ENCODE peak calls at places on chromosomes 6 and 20, in ten cellular contexts. O, T, N, B, M, Z, R, D, H and J are unnamed samples.

GRCh38 chr6:39426057-39426592 is 103.6 kb upstream of the KCNK16 start:
- DNase-seq in N (peak; percentile 86), D (no peak), O (no peak), B (peak; percentile 80), T (peak; percentile 95), Z (peak; percentile 62), M (peak; percentile 43), H (no peak), R (no peak), J (peak; percentile 17)

GRCh38 chr20:20019123-20019522 is 2.0 kb downstream of the NAA20 start:
- DNase-seq in Z (peak; percentile 89), O (no peak), T (no peak), N (no peak), M (peak; percentile 1), D (no peak), B (no peak), H (no peak), R (peak; percentile 63), J (no peak)

GRCh38 chr6:33607784-33608161 is 13.3 kb upstream of the ITPR3 start:
- DNase-seq in H (no peak), M (peak; percentile 71), T (no peak), R (peak; percentile 55), B (no peak), N (no peak), Z (peak; percentile 33), O (no peak), D (no peak), J (no peak)

GRCh38 chr6:106104941-106105340 is 18.8 kb downstream of the PRDM1 start:
- DNase-seq in H (no peak), R (no peak), M (no peak), O (no peak), N (no peak), D (no peak), T (no peak), B (no peak), Z (no peak), J (no peak)

GRCh38 chr6:163159110-163159509 is 255.4 kb upstream of the QKI start:
- DNase-seq in H (no peak), M (no peak), B (no peak), N (no peak), T (no peak), R (no peak), O (no peak), Z (no peak), D (no peak), J (no peak)

GRCh38 chr6:156160788-156161150 is 616.4 kb upstream of the ARID1B start:
- DNase-seq in R (no peak), N (no peak), D (no peak), Z (no peak), B (no peak), H (no peak), M (no peak), T (peak; percentile 85), O (no peak), J (no peak)

GRCh38 chr6:119077643-119078448 is 618 bp downstream of the FAM184A start:
- DNase-seq in N (peak; percentile 9), M (peak; percentile 74), D (peak; percentile 73), Z (peak; percentile 67), H (peak; percentile 80), B (peak; percentile 11), R (peak; percentile 39), T (no peak), O (peak; percentile 78), J (no peak)

GRCh38 chr20:62069741-62070216 is 4.1 kb upstream of the TAF4 start:
- DNase-seq in N (peak; percentile 69), O (no peak), D (no peak), B (peak; percentile 79), R (no peak), M (no peak), T (no peak), Z (peak; percentile 80), H (no peak), J (no peak)

GRCh38 chr20:38905375-38905774 is 20.8 kb upstream of the FAM83D start:
- DNase-seq in H (no peak), T (peak; percentile 36), B (no peak), Z (peak; percentile 32), D (no peak), N (peak; percentile 14), O (no peak), R (no peak), M (no peak), J (no peak)

GRCh38 chr6:25872804-25873203 is 1.2 kb downstream of the SLC17A3 start:
- DNase-seq in Z (no peak), O (no peak), B (no peak), M (no peak), H (no peak), R (no peak), T (no peak), D (no peak), N (no peak), J (no peak)

GRCh38 chr20:14902432-14903089 is 565.1 kb upstream of the FLRT3 start:
- DNase-seq in T (no peak), R (no peak), H (no peak), B (no peak), D (no peak), N (no peak), Z (no peak), M (no peak), O (no peak), J (no peak)

GRCh38 chr6:112539355-112539754 is 192.2 kb downstream of the RFPL4B start:
- DNase-seq in H (no peak), N (peak; percentile 38), T (no peak), D (no peak), R (no peak), M (no peak), Z (no peak), O (no peak), B (no peak), J (no peak)

GRCh38 chr6:53179961-53180651 is 31.5 kb upstream of the GCM1 start:
- DNase-seq in N (no peak), B (peak; percentile 65), T (peak; percentile 89), M (peak; percentile 27), R (peak; percentile 78), D (no peak), H (no peak), O (no peak), Z (no peak), J (peak; percentile 89)

GRCh38 chr20:41335591-41335990 is 5.0 kb upstream of the LPIN3 start:
- DNase-seq in M (no peak), H (no peak), Z (no peak), N (no peak), R (no peak), B (no peak), T (no peak), O (no peak), D (no peak), J (no peak)

DNA sequence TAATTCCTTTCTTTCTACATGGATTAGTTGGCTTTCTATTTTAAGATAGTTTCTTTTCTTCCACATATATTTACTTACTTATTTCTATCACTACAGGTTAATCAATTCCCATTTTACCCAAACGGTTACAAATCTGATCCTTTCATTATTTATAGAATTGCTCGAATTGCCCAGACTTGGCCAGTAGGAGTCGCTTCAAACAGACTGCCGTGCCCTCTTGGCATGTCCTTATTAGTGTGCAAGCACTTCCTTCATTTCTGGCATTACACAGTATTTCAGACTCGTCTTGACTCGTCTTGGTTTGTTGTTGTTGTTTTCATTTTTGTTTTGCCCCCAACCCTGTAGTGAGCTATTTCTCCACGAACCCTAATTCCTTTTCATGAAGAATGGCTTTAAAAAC is 74.6 kb downstream of the SAMD3 start:
- DNase-seq in T (no peak), Z (peak; percentile 3), D (peak; percentile 23), H (no peak), O (no peak), R (no peak), M (no peak), N (no peak), B (no peak), J (no peak)
- TF ChIP-seq CTCF in T (peak; percentile 8), Z (peak; percentile 41), D (peak; percentile 20), H (no peak), O (peak; percentile 66), R (no peak), M (no peak), N (no peak), B (no peak), J (no peak)

DNA sequence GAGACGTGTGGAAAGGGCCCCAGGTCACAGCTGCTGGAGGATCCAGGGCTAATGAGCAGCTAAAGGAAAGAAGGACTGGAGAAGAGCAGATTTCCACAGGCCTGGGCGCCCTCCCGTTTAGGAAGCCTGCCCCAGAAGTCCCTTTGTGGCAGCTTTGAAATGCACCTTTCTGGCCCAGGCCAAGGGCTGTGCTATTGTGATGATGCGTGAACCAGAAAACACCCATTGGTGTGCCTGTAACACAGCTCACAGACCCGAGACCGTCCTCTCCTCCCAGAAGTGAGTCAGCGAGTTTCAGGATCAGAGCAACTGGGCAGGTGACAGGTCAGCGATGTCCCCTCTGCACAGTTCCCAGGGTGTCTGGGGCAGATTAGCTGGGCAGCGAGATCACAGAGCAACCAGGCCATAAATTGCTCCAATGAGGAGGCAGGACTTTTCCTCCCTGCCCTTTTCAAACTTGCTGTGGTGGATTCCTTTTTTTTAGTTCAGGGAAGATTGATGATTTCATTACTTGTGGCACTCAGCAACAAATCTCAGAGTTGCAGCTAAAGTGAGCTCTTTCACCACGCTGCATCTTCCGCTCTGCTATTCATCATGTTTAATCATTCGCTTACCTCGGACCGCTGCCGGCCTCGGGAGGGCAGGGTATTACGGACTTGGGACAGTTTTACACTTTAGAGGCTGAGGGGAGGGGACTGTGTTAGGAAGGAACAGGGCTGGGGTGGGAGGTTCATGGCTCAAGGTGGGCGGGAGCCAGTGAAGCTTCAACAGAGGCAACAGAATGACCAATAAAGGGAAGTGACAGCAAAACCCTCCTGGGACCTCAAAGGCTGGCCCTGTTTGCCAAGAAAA is 72.1 kb upstream of the SULF2 start:
- DNase-seq in T (no peak), Z (no peak), O (no peak), B (peak; percentile 85), N (no peak), H (no peak), R (no peak), D (no peak), M (no peak), J (no peak)
- TF ChIP-seq CTCF in T (no peak), Z (no peak), O (no peak), B (no peak), N (no peak), H (no peak), R (no peak), D (no peak), M (no peak), J (no peak)

DNA sequence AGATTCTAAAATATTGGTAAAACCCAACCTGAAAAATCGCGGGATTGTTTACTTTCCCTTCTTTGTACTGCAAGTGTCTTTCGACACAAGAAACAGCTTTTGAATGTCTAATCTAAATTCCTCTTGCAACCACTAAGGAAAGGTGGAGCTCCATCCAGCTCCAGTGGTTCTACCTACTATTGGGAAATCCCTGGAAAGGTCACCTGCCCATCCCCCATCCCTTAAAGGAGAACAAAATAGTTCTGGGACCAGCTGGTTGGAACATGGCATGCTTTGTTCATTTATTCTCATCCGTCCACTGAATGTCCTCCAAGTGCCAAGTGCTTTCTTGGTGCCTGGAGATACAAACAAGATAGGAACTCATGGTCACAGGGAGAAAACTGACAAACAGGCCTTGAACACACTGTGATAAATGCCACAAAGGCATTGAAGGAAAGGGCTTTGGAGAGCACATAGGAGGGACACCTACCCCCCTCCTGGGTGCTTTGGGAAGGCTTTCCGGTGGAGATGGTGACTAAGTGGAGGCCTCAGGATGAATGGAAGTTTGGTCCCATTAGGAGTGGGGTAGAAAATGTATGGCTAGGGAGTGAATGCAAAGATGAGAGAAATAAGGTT is 2.3 kb upstream of the CITED2 start:
- DNase-seq in D (peak; percentile 15), N (peak; percentile 47), Z (peak; percentile 53), B (peak; percentile 68), R (peak; percentile 82), M (peak; percentile 18), T (peak; percentile 6), O (no peak), H (no peak), J (no peak)
- TF ChIP-seq CTCF in D (no peak), N (no peak), Z (no peak), B (no peak), R (no peak), M (no peak), T (no peak), O (no peak), H (peak; percentile 26), J (peak; percentile 11)

GRCh38 chr20:59159091-59159821 is 4.4 kb upstream of the ZNF831 start:
- DNase-seq in D (peak; percentile 50), B (no peak), R (no peak), Z (peak; percentile 15), T (no peak), O (peak; percentile 61), H (no peak), N (no peak), M (peak; percentile 22), J (no peak)
- TF ChIP-seq CTCF in D (no peak), B (no peak), R (no peak), Z (peak; percentile 31), T (no peak), O (peak; percentile 61), H (no peak), N (no peak), M (no peak), J (no peak)